ENCODE peak calls at places on chromosomes 11 and 22, in five cellular contexts. Q, R, A, O and N are unnamed samples.
A peak's percentile ranks its signal among the peaks of the same experiment; 100 is the strongest.

GRCh38 chr11:86380295-86380694 is 5.6 kb downstream of the CCDC81 start:
- DNase-seq in O (no peak), A (no peak), R (no peak), Q (no peak), N (no peak)

GRCh38 chr11:64078294-64078693 is 42.6 kb downstream of the FLRT1 start:
- DNase-seq in Q (no peak), O (no peak), A (no peak), R (no peak), N (no peak)

GRCh38 chr11:117217685-117218084 is 14.2 kb downstream of the PCSK7 start:
- DNase-seq in R (no peak), O (no peak), Q (no peak), A (no peak), N (no peak)

GRCh38 chr11:77036398-77036797 is 2.2 kb downstream of the B3GNT6 start:
- DNase-seq in Q (no peak), O (no peak), R (no peak), A (no peak), N (no peak)

GRCh38 chr11:11569936-11570491 is 51.8 kb downstream of the GALNT18 start:
- DNase-seq in R (no peak), A (no peak), O (peak; percentile 15), Q (peak; percentile 13), N (peak; percentile 50)

GRCh38 chr11:69699213-69699612 is 4.6 kb downstream of the FGF19 start:
- DNase-seq in A (peak; percentile 68), R (no peak), Q (no peak), O (no peak), N (peak; percentile 44)

GRCh38 chr11:45089845-45090499 is 56.5 kb upstream of the PRDM11 start:
- DNase-seq in Q (peak; percentile 48), O (peak; percentile 72), R (no peak), A (peak; percentile 37), N (peak; percentile 82)

GRCh38 chr11:43788394-43788793 is 92.2 kb upstream of the ALKBH3 start:
- DNase-seq in A (peak; percentile 79), Q (no peak), R (no peak), O (no peak), N (no peak)

GRCh38 chr11:102328748-102329147 is 11.5 kb downstream of the BIRC3 start:
- DNase-seq in A (no peak), R (no peak), O (no peak), Q (no peak), N (no peak)

GRCh38 chr22:25702571-25703167 is 39.3 kb upstream of the MYO18B start:
- DNase-seq in A (no peak), R (no peak), O (no peak), Q (no peak), N (no peak)

GRCh38 chr11:73331138-73331916 is 23.3 kb downstream of the ARHGEF17 start:
- DNase-seq in O (peak; percentile 70), R (no peak), A (no peak), Q (no peak), N (no peak)

GRCh38 chr11:13220148-13220547 is 57.4 kb upstream of the BMAL1 start:
- DNase-seq in R (no peak), A (no peak), O (no peak), Q (no peak), N (no peak)

GRCh38 chr11:73078631-73079030 is 63.5 kb downstream of the FCHSD2 start:
- DNase-seq in R (no peak), A (no peak), Q (no peak), O (no peak), N (no peak)

GRCh38 chr22:17772963-17773605 is 1.2 kb downstream of the BID start:
- DNase-seq in R (no peak), O (no peak), Q (peak; percentile 43), A (no peak), N (peak; percentile 52)

GRCh38 chr11:65793144-65793581 is 6.3 kb downstream of the OVOL1 start:
- DNase-seq in O (no peak), Q (peak; percentile 92), A (no peak), R (no peak), N (no peak)

GRCh38 chr11:28981331-28981865 is 873.2 kb downstream of the METTL15 start:
- DNase-seq in O (peak; percentile 9), A (no peak), Q (no peak), R (no peak), N (no peak)

GRCh38 chr11:33667819-33668467 is 32.7 kb downstream of the C11orf91 start:
- DNase-seq in R (no peak), O (no peak), Q (no peak), A (no peak), N (no peak)

GRCh38 chr11:69357458-69358397 is 63.8 kb downstream of the MYEOV start:
- DNase-seq in Q (no peak), O (no peak), A (no peak), R (no peak), N (no peak)

DNA sequence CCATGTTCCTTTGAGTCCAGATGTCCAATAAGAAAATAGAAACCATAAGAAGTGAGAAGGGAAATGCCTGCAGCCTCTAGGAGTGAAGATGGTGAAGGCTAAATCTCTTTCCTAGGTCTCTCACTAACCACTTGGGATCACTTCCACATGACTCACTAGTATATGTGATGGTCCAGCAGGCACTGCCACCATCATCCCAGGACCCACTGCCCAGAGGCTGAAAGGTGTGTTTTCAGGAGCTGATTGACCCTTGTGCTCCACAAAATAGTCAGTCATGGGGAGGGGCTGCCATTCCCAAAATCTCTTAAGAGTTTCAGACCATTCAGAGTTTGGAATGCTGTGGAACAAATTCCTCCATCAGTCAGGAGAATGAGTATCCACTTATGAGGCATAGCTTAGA is 22.9 kb downstream of the UBASH3B start:
- DNase-seq in O (no peak), A (no peak), Q (no peak), R (no peak), N (no peak)
- H3K79me2 ChIP-seq in O (peaks cover 33% of the 10 kb centered on the region), A (peaks cover 36% of the 10 kb centered on the region), Q (peaks cover 80% of the 10 kb centered on the region), R (no peaks in the 10 kb centered on the region), N (peaks cover 82% of the 10 kb centered on the region)

GRCh38 chr22:50361222-50361621 is 18.1 kb downstream of the PPP6R2 start:
- DNase-seq in A (no peak), O (no peak), R (no peak), Q (no peak), N (no peak)

GRCh38 chr22:50361688-50362087 is 18.6 kb downstream of the PPP6R2 start:
- DNase-seq in R (no peak), A (no peak), Q (no peak), O (no peak), N (no peak)

GRCh38 chr22:50357756-50358155 is 14.6 kb downstream of the PPP6R2 start:
- DNase-seq in A (no peak), R (no peak), O (no peak), Q (no peak), N (no peak)

GRCh38 chr22:50360578-50360977 is 17.5 kb downstream of the PPP6R2 start:
- DNase-seq in A (no peak), Q (no peak), O (no peak), R (no peak), N (no peak)

GRCh38 chr22:50363411-50364194 is 20.5 kb downstream of the PPP6R2 start:
- DNase-seq in A (no peak), Q (no peak), O (no peak), R (no peak), N (no peak)
- H3K27ac ChIP-seq in A (no peak overlapping the region), Q (no peak overlapping the region), O (no peak overlapping the region), R (no peak overlapping the region), N (no peak overlapping the region)

GRCh38 chr11:8688414-8689362 is 6.1 kb downstream of the RPL27A start:
- DNase-seq in Q (peak; percentile 97), O (peak; percentile 96), R (peak; percentile 98), A (peak; percentile 98), N (peak; percentile 99)
- H3K4me3 ChIP-seq in Q (peak overlapping the region; percentile 77), O (peak overlapping the region; percentile 78), R (peak overlapping the region; percentile 50), A (peak overlapping the region; percentile 88), N (peak overlapping the region; percentile 86)

DNA sequence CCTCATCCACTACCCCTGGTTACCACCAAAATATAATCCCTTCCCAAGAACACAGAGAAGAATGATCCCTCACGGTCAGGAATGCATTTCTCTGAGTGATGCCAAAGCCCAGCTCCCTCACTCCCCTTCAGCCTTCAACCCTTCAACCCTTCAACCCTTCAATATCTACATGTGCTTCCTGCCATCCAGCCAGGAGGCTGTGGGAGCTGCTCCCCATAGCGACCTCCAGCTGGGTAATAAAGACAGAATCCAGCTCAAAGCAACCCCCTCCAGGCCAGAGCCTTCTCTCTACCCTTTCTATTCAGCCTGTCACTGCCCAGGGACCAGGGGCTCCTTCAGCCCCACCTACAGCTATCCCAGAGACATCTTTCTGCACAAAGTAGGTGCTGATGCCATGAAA is 2.7 kb downstream of the ARHGAP1 start:
- DNase-seq in R (no peak), A (no peak), Q (no peak), O (no peak), N (no peak)
- H3K79me2 ChIP-seq in R (peaks cover 16% of the 10 kb centered on the region), A (peaks cover 33% of the 10 kb centered on the region), Q (peaks cover 28% of the 10 kb centered on the region), O (peaks cover 46% of the 10 kb centered on the region), N (peaks cover 91% of the 10 kb centered on the region)

GRCh38 chr11:31656051-31656450 is 146.5 kb downstream of the ELP4 start:
- DNase-seq in O (no peak), A (no peak), R (no peak), Q (peak; percentile 37), N (peak; percentile 40)
- H3K27ac ChIP-seq in O (no peak overlapping the region), A (no peak overlapping the region), R (no peak overlapping the region), Q (peak overlapping the region; percentile 55), N (peak overlapping the region; percentile 50)